ENCODE peak calls at places on chromosomes 16 and 17, in ten cellular contexts. L is AG10803; X is CD4-positive, alpha-beta T cell; F is GM12864; K is fibroblast of the aortic adventitia; S is brain microvascular endothelial cell; T is cardiac fibroblast; O is CD8-positive, alpha-beta T cell; Q is breast epithelium; M is heart right ventricle. R is an unnamed sample.

GRCh38 chr16:55439101-55439690 is 39.8 kb upstream of the MMP2 start:
- DNase-seq in L (peak; percentile 95), X (no peak), F (no peak), K (no peak), S (no peak), T (no peak), O (no peak), Q (no peak), M (no peak), R (no peak)

GRCh38 chr16:86929149-86929871 is 351.0 kb downstream of the FOXL1 start:
- DNase-seq in L (peak; percentile 69), X (no peak), F (no peak), K (peak; percentile 95), S (peak; percentile 96), T (peak; percentile 86), O (no peak), Q (no peak), M (peak; percentile 43), R (no peak)

GRCh38 chr17:81832608-81833159 is 407 bp downstream of the MCRIP1 start:
- DNase-seq in L (peak; percentile 19), X (no peak), F (peak; percentile 18), K (peak; percentile 22), S (no peak), T (no peak), O (no peak), Q (no peak), M (no peak), R (peak; percentile 67)

GRCh38 chr16:87371261-87371866 is 12.2 kb downstream of the FBXO31 start:
- DNase-seq in L (no peak), X (no peak), F (no peak), K (peak; percentile 27), S (no peak), T (no peak), O (no peak), Q (no peak), M (peak; percentile 34), R (no peak)

GRCh38 chr17:17379197-17379991 is 76.2 kb downstream of the NT5M start:
- DNase-seq in L (peak; percentile 48), X (no peak), F (no peak), K (peak; percentile 73), S (no peak), T (peak; percentile 84), O (no peak), Q (no peak), M (no peak), R (no peak)

GRCh38 chr16:73025111-73025505 is 22.8 kb downstream of the ZFHX3 start:
- DNase-seq in L (peak; percentile 22), X (no peak), F (no peak), K (no peak), S (no peak), T (peak; percentile 49), O (no peak), Q (no peak), M (peak; percentile 55), R (no peak)

GRCh38 chr17:18026408-18026776 is 12.6 kb downstream of the ATPAF2 start:
- DNase-seq in L (peak; percentile 86), X (no peak), F (no peak), K (peak; percentile 58), S (peak; percentile 49), T (peak; percentile 86), O (peak; percentile 21), Q (no peak), M (peak; percentile 60), R (no peak)

GRCh38 chr16:75254359-75254837 is 3.0 kb upstream of the BCAR1 start:
- DNase-seq in L (peak; percentile 98), X (no peak), F (no peak), K (peak; percentile 36), S (peak; percentile 64), T (peak; percentile 75), O (no peak), Q (no peak), M (peak; percentile 24), R (no peak)

GRCh38 chr16:47359478-47359877 is 101.4 kb downstream of the ITFG1 start:
- DNase-seq in L (no peak), X (no peak), F (no peak), K (peak; percentile 2), S (no peak), T (no peak), O (no peak), Q (no peak), M (peak; percentile 7), R (no peak)

GRCh38 chr16:85995591-85996461 is 96.9 kb downstream of the IRF8 start:
- DNase-seq in L (peak; percentile 8), X (no peak), F (no peak), K (no peak), S (no peak), T (no peak), O (no peak), Q (no peak), M (no peak), R (peak; percentile 49)

GRCh38 chr16:57723170-57723569 is 12.4 kb upstream of the KATNB1 start:
- DNase-seq in L (no peak), X (no peak), F (no peak), K (no peak), S (no peak), T (peak; percentile 13), O (no peak), Q (no peak), M (no peak), R (no peak)

GRCh38 chr16:56988161-56988947 is 1.0 kb upstream of the NLRC5 start:
- DNase-seq in L (peak; percentile 45), X (no peak), F (no peak), K (peak; percentile 41), S (no peak), T (no peak), O (no peak), Q (no peak), M (no peak), R (no peak)

GRCh38 chr16:16109453-16110110 is 113.7 kb downstream of the ABCC6 start:
- DNase-seq in L (no peak), X (no peak), F (no peak), K (no peak), S (no peak), T (no peak), O (no peak), Q (no peak), M (no peak), R (no peak)

GRCh38 chr16:79587897-79588296 is 12.6 kb downstream of the MAF start:
- DNase-seq in L (no peak), X (no peak), F (no peak), K (no peak), S (no peak), T (no peak), O (no peak), Q (no peak), M (no peak), R (no peak)

GRCh38 chr16:71441348-71441781 is 489 bp downstream of the TLE7 start:
- DNase-seq in L (no peak), X (no peak), F (no peak), K (no peak), S (no peak), T (no peak), O (no peak), Q (no peak), M (no peak), R (no peak)

GRCh38 chr17:21538615-21539014 is 153.7 kb upstream of the KCNJ18 start:
- DNase-seq in L (no peak), X (no peak), F (no peak), K (no peak), S (no peak), T (no peak), O (no peak), Q (no peak), M (no peak), R (no peak)

GRCh38 chr17:48678141-48678971 is 44.0 kb downstream of the PRAC1 start:
- DNase-seq in L (peak; percentile 48), X (peak; percentile 50), F (no peak), K (peak; percentile 31), S (peak; percentile 19), T (peak; percentile 50), O (peak; percentile 48), Q (peak; percentile 64), M (peak; percentile 31), R (peak; percentile 88)

GRCh38 chr17:36600936-36601302 is 464 bp upstream of the MRM1 start:
- DNase-seq in L (no peak), X (peak; percentile 14), F (no peak), K (no peak), S (no peak), T (no peak), O (no peak), Q (no peak), M (no peak), R (no peak)
- TF ChIP-seq CTCF in L (no peak), X (peak; percentile 16), F (no peak), K (no peak), S (no peak), T (no peak), O (no peak), Q (no peak), M (no peak), R (no peak)

GRCh38 chr16:14444979-14445810 is 184.9 kb downstream of the PARN start:
- DNase-seq in L (no peak), X (no peak), F (no peak), K (no peak), S (no peak), T (no peak), O (no peak), Q (no peak), M (no peak), R (no peak)
- TF ChIP-seq CTCF in L (no peak), X (no peak), F (peak; percentile 2), K (no peak), S (no peak), T (no peak), O (no peak), Q (no peak), M (no peak), R (no peak)

GRCh38 chr17:79925242-79925957 is 86.2 kb upstream of the CBX4 start:
- DNase-seq in L (peak; percentile 31), X (no peak), F (no peak), K (peak; percentile 27), S (no peak), T (peak; percentile 66), O (no peak), Q (peak; percentile 80), M (peak; percentile 51), R (no peak)

GRCh38 chr17:79924639-79924976 is 85.4 kb upstream of the CBX4 start:
- DNase-seq in L (no peak), X (no peak), F (no peak), K (no peak), S (no peak), T (no peak), O (no peak), Q (no peak), M (no peak), R (no peak)

GRCh38 chr17:79926002-79926307 is 86.7 kb upstream of the CBX4 start:
- DNase-seq in L (no peak), X (no peak), F (no peak), K (no peak), S (no peak), T (no peak), O (no peak), Q (no peak), M (no peak), R (no peak)

GRCh38 chr17:79922798-79923197 is 83.6 kb upstream of the CBX4 start:
- DNase-seq in L (no peak), X (no peak), F (no peak), K (no peak), S (no peak), T (no peak), O (no peak), Q (no peak), M (no peak), R (no peak)

GRCh38 chr17:79923974-79924638 is 84.9 kb upstream of the CBX4 start:
- DNase-seq in L (no peak), X (peak; percentile 10), F (no peak), K (peak; percentile 17), S (no peak), T (peak; percentile 27), O (no peak), Q (no peak), M (no peak), R (peak; percentile 67)
- TF ChIP-seq CTCF in L (peak; percentile 43), X (no peak), F (peak; percentile 61), K (peak; percentile 48), S (peak; percentile 73), T (peak; percentile 69), O (peak; percentile 29), Q (no peak), M (peak; percentile 33), R (peak; percentile 30)

GRCh38 chr16:84543931-84544776 is 39.7 kb upstream of the MEAK7 start:
- DNase-seq in L (no peak), X (no peak), F (no peak), K (no peak), S (no peak), T (no peak), O (no peak), Q (no peak), M (peak; percentile 15), R (no peak)
- TF ChIP-seq CTCF in L (no peak), X (no peak), F (no peak), K (no peak), S (no peak), T (no peak), O (no peak), Q (no peak), M (no peak), R (no peak)

R was measured in GM13976.